ENCODE peak calls at places on chromosomes 3 and 15, in eight cellular contexts. E, P, Q, H, K, N, C and U are unnamed samples.

GRCh38 chr15:48559270-48559669 is 86.2 kb downstream of the FBN1 start:
- DNase-seq in E (no peak), P (no peak), C (peak), K (peak), Q (peak), N (no peak), H (no peak), U (no peak)

GRCh38 chr15:57503911-57504598 is 87.6 kb upstream of the MYZAP start:
- DNase-seq in P (no peak), C (no peak), Q (no peak), H (no peak), E (no peak), K (peak), N (no peak), U (no peak)

GRCh38 chr3:14235003-14235876 is 56.6 kb downstream of the LSM3 start:
- DNase-seq in E (peak), C (peak), P (no peak), Q (no peak), N (peak), K (peak), H (peak), U (peak)

GRCh38 chr3:10283638-10284037 is 9.1 kb downstream of the GHRL start:
- DNase-seq in K (no peak), H (no peak), P (no peak), N (no peak), C (peak), E (peak), Q (no peak), U (no peak)

GRCh38 chr3:133437391-133438093 is 37.7 kb downstream of the BFSP2 start:
- DNase-seq in K (peak), C (peak), E (peak), P (no peak), N (no peak), Q (peak), H (no peak), U (no peak)

GRCh38 chr15:101269479-101270223 is 7.6 kb downstream of the SELENOS start:
- DNase-seq in P (no peak), C (peak), H (peak), Q (no peak), K (peak), N (no peak), E (peak), U (no peak)

GRCh38 chr15:66923438-66923881 is 141.9 kb upstream of the SMAD3 start:
- DNase-seq in Q (no peak), E (peak), H (no peak), K (no peak), P (no peak), N (peak), C (peak), U (no peak)

GRCh38 chr3:171001957-171002694 is 24.4 kb downstream of the SLC2A2 start:
- DNase-seq in N (no peak), K (peak), H (no peak), Q (peak), C (peak), E (no peak), P (no peak), U (no peak)

GRCh38 chr3:78689378-78689777 is 1078.4 kb downstream of the ROBO1 start:
- DNase-seq in H (no peak), E (no peak), Q (no peak), P (no peak), C (no peak), K (no peak), N (no peak), U (no peak)

GRCh38 chr15:65339436-65339835 is 35.0 kb downstream of the RNU5B-1 start:
- DNase-seq in N (no peak), E (no peak), H (no peak), Q (no peak), P (no peak), K (no peak), C (no peak), U (no peak)

GRCh38 chr3:144864646-144865045 is 893.0 kb downstream of the DIPK2A start:
- DNase-seq in K (no peak), H (no peak), C (peak), Q (no peak), P (no peak), E (peak), N (no peak), U (peak)

GRCh38 chr15:41161336-41161735 is 45.3 kb upstream of the INO80 start:
- DNase-seq in E (no peak), P (no peak), Q (peak), H (no peak), N (no peak), K (peak), C (peak), U (no peak)

GRCh38 chr15:41607033-41607432 is 48.0 kb downstream of the TYRO3 start:
- DNase-seq in E (peak), K (peak), P (no peak), Q (peak), C (peak), H (no peak), N (no peak), U (peak)

GRCh38 chr15:38709196-38709595 is 144.6 kb upstream of the RASGRP1 start:
- DNase-seq in Q (no peak), K (no peak), H (no peak), E (no peak), N (no peak), C (no peak), P (no peak), U (no peak)

GRCh38 chr15:85800460-85801123 is 5.9 kb upstream of the KLHL25 start:
- DNase-seq in C (peak), P (no peak), E (peak), H (no peak), Q (peak), N (no peak), K (peak), U (peak)

GRCh38 chr3:118842147-118842863 is 192.3 kb downstream of the IGSF11 start:
- DNase-seq in C (peak), Q (no peak), P (no peak), E (peak), N (peak), H (no peak), K (no peak), U (no peak)

GRCh38 chr15:83092309-83092976 is 15.0 kb upstream of the TM6SF1 start:
- DNase-seq in Q (peak), N (peak), C (peak), P (peak), E (no peak), K (peak), H (no peak), U (no peak)

GRCh38 chr15:58521293-58521991 is 89.7 kb downstream of the LIPC start:
- DNase-seq in E (peak), H (peak), C (peak), N (no peak), P (peak), Q (peak), K (peak), U (peak)

GRCh38 chr3:177357352-177358084 is 160.2 kb upstream of the TBL1XR1 start:
- DNase-seq in K (peak), P (no peak), C (peak), N (peak), Q (peak), H (peak), E (peak), U (peak)

GRCh38 chr15:39919740-39920509 is at the start of gene GPR176:
- DNase-seq in N (peak), C (peak), E (no peak), P (peak), K (peak), Q (peak), H (peak), U (peak)

GRCh38 chr3:23566499-23566898 is 239.3 kb upstream of the UBE2E1 start:
- DNase-seq in C (no peak), Q (no peak), P (no peak), H (no peak), N (no peak), K (no peak), E (no peak), U (no peak)

GRCh38 chr15:58530056-58530590 is 98.3 kb downstream of the LIPC start:
- DNase-seq in N (no peak), E (no peak), H (peak), P (no peak), K (no peak), Q (no peak), C (no peak), U (no peak)

GRCh38 chr3:160427832-160428424 is 21.7 kb downstream of the TRIM59 start:
- DNase-seq in K (no peak), P (no peak), E (no peak), N (no peak), C (no peak), Q (no peak), H (no peak), U (no peak)

GRCh38 chr15:82832601-82833209 is 23.3 kb downstream of the WHAMM start:
- DNase-seq in E (peak), C (peak), H (no peak), P (peak), Q (peak), K (peak), N (peak), U (peak)

GRCh38 chr15:67840747-67841634 is 1.1 kb upstream of the RNU6-1 start:
- DNase-seq in C (no peak), Q (peak), E (no peak), K (peak), N (no peak), H (no peak), P (peak), U (no peak)

GRCh38 chr3:179432021-179432420 is 19.2 kb downstream of the GNB4 start:
- DNase-seq in K (no peak), E (no peak), P (no peak), N (no peak), C (no peak), H (no peak), Q (no peak), U (no peak)

GRCh38 chr15:65087873-65088642 is 11.5 kb downstream of the KBTBD13 start:
- DNase-seq in N (no peak), Q (no peak), K (no peak), C (no peak), E (no peak), H (no peak), P (no peak), U (no peak)

GRCh38 chr3:51974963-51975856 is at the start of gene ABHD14A:
- DNase-seq in Q (peak), H (peak), K (peak), N (peak), E (peak), P (peak), C (peak), U (peak)

GRCh38 chr3:158339638-158340037 is 229.7 kb downstream of the RSRC1 start:
- DNase-seq in H (no peak), K (no peak), Q (no peak), C (no peak), N (no peak), E (no peak), P (no peak), U (no peak)

GRCh38 chr3:184373422-184373821 is 4.6 kb downstream of the THPO start:
- DNase-seq in P (no peak), E (no peak), N (no peak), C (no peak), H (no peak), Q (no peak), K (peak), U (no peak)

GRCh38 chr3:150286390-150287147 is 121.5 kb upstream of the TSC22D2 start:
- DNase-seq in K (peak), E (peak), P (peak), C (peak), Q (peak), H (no peak), N (peak), U (peak)
- TF ChIP-seq CTCF in K (peak), E (peak), P (peak), C (peak), Q (peak), H (no peak), N (peak), U (peak)

GRCh38 chr3:42660898-42661297 is 7.4 kb downstream of the ZBTB47 start:
- DNase-seq in H (no peak), N (peak), K (no peak), Q (no peak), C (peak), E (no peak), P (peak), U (no peak)
- TF ChIP-seq CTCF in H (no peak), N (peak), K (no peak), Q (no peak), C (peak), E (peak), P (peak), U (no peak)

DNA sequence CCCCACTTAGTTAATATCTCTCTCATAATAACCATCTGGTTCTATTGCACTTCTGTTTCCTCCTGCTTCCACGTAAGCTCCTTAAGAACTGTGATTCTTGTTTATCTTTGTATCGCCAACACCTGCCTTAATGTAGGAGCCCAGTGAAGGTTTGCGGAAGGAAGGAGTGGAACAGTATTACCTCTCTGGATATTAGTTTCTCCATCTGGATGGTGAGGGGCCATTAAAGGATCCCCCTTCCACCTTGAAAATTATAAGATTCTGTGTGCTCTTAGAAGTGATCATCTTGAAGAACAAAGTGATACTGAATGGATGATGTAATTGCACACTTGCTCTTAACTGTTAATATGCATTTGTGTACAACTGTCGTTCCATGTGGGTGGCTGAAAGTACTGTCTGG is 2.2 kb downstream of the CHRNA5 start:
- DNase-seq in P (peak), H (no peak), E (no peak), K (no peak), C (no peak), N (no peak), Q (no peak), U (no peak)
- TF ChIP-seq CTCF in P (no peak), H (no peak), E (no peak), K (no peak), C (no peak), N (no peak), Q (no peak), U (no peak)

GRCh38 chr3:60650171-60650570 is 601.1 kb downstream of the FHIT start:
- DNase-seq in Q (no peak), C (no peak), P (no peak), H (no peak), K (no peak), N (no peak), E (peak), U (no peak)
- TF ChIP-seq CTCF in Q (no peak), C (no peak), P (no peak), H (no peak), K (no peak), N (no peak), E (no peak), U (no peak)

GRCh38 chr3:131172502-131172901 is 145.8 kb downstream of the NEK11 start:
- DNase-seq in N (no peak), P (no peak), Q (no peak), H (no peak), E (no peak), K (no peak), C (no peak), U (no peak)
- TF ChIP-seq CTCF in N (no peak), P (no peak), Q (no peak), H (no peak), E (no peak), K (no peak), C (no peak), U (no peak)

GRCh38 chr15:29937956-29938355 is 115.7 kb upstream of the TJP1 start:
- DNase-seq in K (peak), E (peak), H (no peak), Q (peak), C (peak), P (no peak), N (no peak), U (peak)

GRCh38 chr15:29936353-29937049 is 114.2 kb upstream of the TJP1 start:
- DNase-seq in N (no peak), K (peak), C (peak), Q (peak), E (peak), H (no peak), P (no peak), U (peak)

GRCh38 chr15:29942144-29942543 is 119.9 kb upstream of the TJP1 start:
- DNase-seq in H (no peak), K (no peak), Q (no peak), N (no peak), C (no peak), E (no peak), P (no peak), U (no peak)

GRCh38 chr15:29939404-29939803 is 117.1 kb upstream of the TJP1 start:
- DNase-seq in E (peak), K (peak), Q (peak), C (peak), N (no peak), P (no peak), H (no peak), U (peak)

GRCh38 chr15:29938701-29939340 is 116.6 kb upstream of the TJP1 start:
- DNase-seq in K (no peak), E (peak), Q (peak), P (no peak), N (no peak), H (no peak), C (peak), U (no peak)
- TF ChIP-seq CTCF in K (peak), E (no peak), Q (peak), P (no peak), N (no peak), H (no peak), C (peak), U (no peak)

GRCh38 chr3:186612065-186612464 is 795 bp upstream of the AHSG start:
- DNase-seq in P (no peak), C (no peak), K (no peak), Q (no peak), E (no peak), H (no peak), N (no peak), U (no peak)

GRCh38 chr3:186605561-186606545 is 7.0 kb upstream of the AHSG start:
- DNase-seq in P (no peak), N (no peak), C (no peak), H (no peak), E (no peak), K (no peak), Q (no peak), U (no peak)

GRCh38 chr3:186608624-186609215 is 4.1 kb upstream of the AHSG start:
- DNase-seq in N (no peak), Q (no peak), P (no peak), C (no peak), K (no peak), H (no peak), E (no peak), U (no peak)

GRCh38 chr3:186612721-186613636 is at the start of gene AHSG:
- DNase-seq in C (no peak), E (no peak), Q (no peak), N (no peak), K (no peak), P (no peak), H (no peak), U (no peak)

GRCh38 chr3:186609247-186609868 is 3.5 kb upstream of the AHSG start:
- DNase-seq in N (peak), C (peak), H (no peak), E (peak), Q (no peak), K (peak), P (peak), U (peak)
- TF ChIP-seq CTCF in N (no peak), C (peak), H (no peak), E (peak), Q (peak), K (peak), P (peak), U (no peak)